ENCODE peak calls at places on chromosomes 13 and 19, in ten cellular contexts. V is hepatocyte, M is fibroblast of pulmonary artery, Q is tibial artery, C is heart right ventricle, T is lower leg skin, N is thoracic aorta, I is OCI-LY7, X is astrocyte of the cerebellum, E is GM23248. F is an unnamed sample.

GRCh38 chr13:43785681-43786471 is 896 bp downstream of the ENOX1 start:
- DNase-seq in V (peak), M (peak), Q (peak), C (peak), T (peak), N (peak), I (peak), X (no peak), E (peak), F (no peak)

GRCh38 chr19:10431943-10432735 is 11.8 kb downstream of the PDE4A start:
- DNase-seq in V (peak), M (peak), Q (peak), C (peak), T (peak), N (no peak), I (no peak), X (no peak), E (peak), F (no peak)

GRCh38 chr13:87444135-87444534 is 227.0 kb upstream of the SLITRK5 start:
- DNase-seq in V (no peak), M (no peak), Q (no peak), C (no peak), T (no peak), N (no peak), I (peak), X (no peak), E (no peak), F (no peak)

GRCh38 chr13:113657851-113658741 is at the start of gene ATP4B:
- DNase-seq in V (no peak), M (no peak), Q (peak), C (no peak), T (peak), N (no peak), I (no peak), X (no peak), E (no peak), F (no peak)

GRCh38 chr19:13093407-13094284 is 9.0 kb downstream of the LYL1 start:
- DNase-seq in V (peak), M (peak), Q (peak), C (peak), T (peak), N (no peak), I (peak), X (peak), E (peak), F (peak)

GRCh38 chr13:52851153-52851962 is 2.9 kb upstream of the PCDH8 start:
- DNase-seq in V (peak), M (peak), Q (no peak), C (peak), T (no peak), N (no peak), I (no peak), X (no peak), E (peak), F (no peak)

GRCh38 chr13:101982903-101983302 is 418.9 kb downstream of the FGF14 start:
- DNase-seq in V (no peak), M (no peak), Q (no peak), C (no peak), T (no peak), N (no peak), I (no peak), X (no peak), E (no peak), F (no peak)

GRCh38 chr19:7562646-7563393 is 27.3 kb downstream of the PNPLA6 start:
- DNase-seq in V (no peak), M (no peak), Q (no peak), C (no peak), T (no peak), N (no peak), I (no peak), X (no peak), E (peak), F (no peak)

GRCh38 chr13:88932950-88933349 is 1261.8 kb downstream of the SLITRK5 start:
- DNase-seq in V (no peak), M (no peak), Q (no peak), C (no peak), T (no peak), N (no peak), I (no peak), X (no peak), E (no peak), F (no peak)

GRCh38 chr19:5079410-5079774 is 110.5 kb downstream of the KDM4B start:
- DNase-seq in V (no peak), M (no peak), Q (no peak), C (no peak), T (no peak), N (no peak), I (no peak), X (no peak), E (no peak), F (no peak)

GRCh38 chr13:30576528-30576927 is 41.2 kb upstream of the USPL1 start:
- DNase-seq in V (peak), M (peak), Q (no peak), C (no peak), T (no peak), N (no peak), I (no peak), X (no peak), E (no peak), F (peak)

GRCh38 chr19:1274081-1274851 is 1.1 kb upstream of the FAM174C start:
- DNase-seq in V (no peak), M (no peak), Q (no peak), C (no peak), T (no peak), N (no peak), I (no peak), X (no peak), E (peak), F (no peak)

GRCh38 chr19:41880329-41880708 is 2.7 kb upstream of the ARHGEF1 start:
- DNase-seq in V (no peak), M (no peak), Q (no peak), C (no peak), T (no peak), N (no peak), I (no peak), X (no peak), E (no peak), F (no peak)

GRCh38 chr13:33797622-33798021 is 20.3 kb upstream of the RFC3 start:
- DNase-seq in V (no peak), M (peak), Q (no peak), C (no peak), T (no peak), N (no peak), I (no peak), X (peak), E (peak), F (no peak)
- H3K4me3 ChIP-seq in V (no peak), M (no peak), Q (peak), C (peak), T (no peak), N (peak), I (no peak), X (no peak), E (peak), F (peak)

GRCh38 chr19:29554149-29554548 is 28.4 kb downstream of the VSTM2B start:
- DNase-seq in V (no peak), M (no peak), Q (no peak), C (no peak), T (no peak), N (no peak), I (no peak), X (no peak), E (no peak), F (no peak)
- H3K4me3 ChIP-seq in V (no peak), M (no peak), Q (no peak), C (no peak), T (no peak), N (no peak), I (no peak), X (no peak), E (no peak), F (no peak)

GRCh38 chr13:42275506-42275905 is 3.6 kb downstream of the AKAP11 start:
- DNase-seq in V (no peak), M (no peak), Q (no peak), C (no peak), T (no peak), N (no peak), I (peak), X (no peak), E (no peak), F (no peak)

GRCh38 chr13:42272776-42273175 is 824 bp downstream of the AKAP11 start:
- DNase-seq in V (no peak), M (no peak), Q (no peak), C (no peak), T (no peak), N (no peak), I (no peak), X (no peak), E (peak), F (no peak)

GRCh38 chr13:42276683-42277082 is 4.7 kb downstream of the AKAP11 start:
- DNase-seq in V (peak), M (no peak), Q (no peak), C (no peak), T (no peak), N (no peak), I (peak), X (no peak), E (no peak), F (no peak)

GRCh38 chr13:42274386-42275097 is 2.6 kb downstream of the AKAP11 start:
- DNase-seq in V (no peak), M (no peak), Q (no peak), C (no peak), T (no peak), N (no peak), I (peak), X (no peak), E (no peak), F (no peak)

DNA sequence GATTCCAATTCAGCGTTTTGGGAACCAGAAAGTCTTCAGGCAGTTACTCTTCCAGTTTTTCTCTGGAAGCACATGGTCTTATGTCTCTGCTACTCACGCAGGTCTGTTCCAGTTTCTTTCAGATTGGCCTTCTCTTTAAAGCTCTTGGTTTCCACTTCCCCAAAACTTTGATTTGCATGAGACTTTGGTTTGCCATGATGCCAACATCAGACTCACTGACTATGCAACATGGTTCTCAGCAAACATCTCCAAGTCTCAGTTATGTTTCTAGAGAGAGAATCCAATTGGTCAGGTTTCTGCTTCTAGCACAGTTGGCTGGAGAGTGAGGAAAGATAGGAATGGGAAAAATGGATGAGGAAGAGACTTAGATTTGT is 3.1 kb downstream of the AKAP11 start:
- DNase-seq in V (no peak), M (no peak), Q (no peak), C (no peak), T (no peak), N (no peak), I (peak), X (no peak), E (peak), F (no peak)
- H3K4me3 ChIP-seq in V (no peak), M (no peak), Q (no peak), C (no peak), T (no peak), N (no peak), I (peak), X (no peak), E (peak), F (no peak)

GRCh38 chr19:45969676-45970075 is 4.0 kb downstream of the NOVA2 start:
- DNase-seq in V (no peak), M (no peak), Q (no peak), C (no peak), T (no peak), N (no peak), I (no peak), X (no peak), E (no peak), F (no peak)

GRCh38 chr19:45972944-45973525 is 630 bp downstream of the NOVA2 start:
- DNase-seq in V (peak), M (no peak), Q (no peak), C (no peak), T (no peak), N (no peak), I (no peak), X (no peak), E (no peak), F (no peak)

GRCh38 chr19:45973564-45974338 is at the start of gene NOVA2:
- DNase-seq in V (peak), M (peak), Q (no peak), C (peak), T (peak), N (no peak), I (peak), X (peak), E (peak), F (no peak)

GRCh38 chr19:45971260-45971902 is 2.3 kb downstream of the NOVA2 start:
- DNase-seq in V (no peak), M (no peak), Q (no peak), C (peak), T (peak), N (no peak), I (no peak), X (no peak), E (no peak), F (no peak)

DNA sequence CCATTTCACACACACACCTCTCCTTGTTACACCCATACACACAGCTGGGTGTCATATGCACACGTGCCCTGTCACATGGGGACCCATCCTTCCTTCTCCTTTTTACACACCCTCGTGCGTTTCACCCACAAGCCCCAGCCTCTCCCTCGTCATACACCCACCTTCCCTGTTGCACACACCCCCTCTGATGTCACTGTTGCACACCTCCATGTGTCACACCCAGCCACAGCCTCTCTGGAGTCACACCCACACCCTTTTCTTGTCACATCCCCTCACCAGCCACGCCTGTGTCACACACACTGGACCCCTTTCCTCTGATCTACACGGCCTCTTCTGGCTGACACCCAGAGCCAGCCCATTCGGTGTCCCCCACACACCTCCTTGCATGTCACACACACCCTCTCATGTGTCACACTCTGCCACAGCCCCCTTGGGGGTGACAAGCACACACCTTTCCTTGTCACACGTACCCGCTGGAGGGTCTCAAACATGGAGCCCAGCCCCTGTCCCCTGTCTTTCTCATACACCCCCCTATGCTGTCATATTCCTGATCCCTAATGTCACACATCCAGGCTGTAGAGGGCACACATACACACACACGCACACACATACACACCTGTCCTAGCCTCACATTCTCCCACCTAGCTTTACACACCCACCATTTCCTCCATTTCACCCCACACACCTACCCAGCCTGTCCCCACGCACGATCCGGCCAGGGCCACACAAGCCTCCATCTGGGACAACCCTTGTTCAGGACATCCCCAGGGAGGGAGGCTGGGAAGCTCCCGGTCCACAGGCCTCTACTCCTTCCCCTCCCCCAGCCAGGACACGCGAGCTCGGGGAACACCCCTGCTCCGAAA is 1.4 kb downstream of the NOVA2 start:
- DNase-seq in V (no peak), M (no peak), Q (no peak), C (no peak), T (no peak), N (no peak), I (no peak), X (no peak), E (no peak), F (no peak)
- H3K4me3 ChIP-seq in V (no peak), M (peak), Q (peak), C (peak), T (no peak), N (peak), I (no peak), X (peak), E (no peak), F (no peak)

GRCh38 chr13:47033216-47033615 is 136.4 kb upstream of the HTR2A start:
- DNase-seq in V (no peak), M (peak), Q (no peak), C (no peak), T (no peak), N (no peak), I (no peak), X (peak), E (peak), F (peak)

GRCh38 chr13:47036291-47037008 is 139.6 kb upstream of the HTR2A start:
- DNase-seq in V (no peak), M (no peak), Q (no peak), C (no peak), T (no peak), N (no peak), I (peak), X (no peak), E (no peak), F (no peak)

GRCh38 chr13:47044842-47045241 is 148.0 kb upstream of the HTR2A start:
- DNase-seq in V (no peak), M (no peak), Q (no peak), C (no peak), T (no peak), N (no peak), I (no peak), X (no peak), E (no peak), F (peak)

GRCh38 chr13:47038196-47038595 is 141.3 kb upstream of the HTR2A start:
- DNase-seq in V (no peak), M (no peak), Q (no peak), C (no peak), T (no peak), N (no peak), I (no peak), X (peak), E (peak), F (no peak)

GRCh38 chr13:47039106-47039505 is 142.3 kb upstream of the HTR2A start:
- DNase-seq in V (no peak), M (peak), Q (no peak), C (no peak), T (no peak), N (no peak), I (no peak), X (peak), E (peak), F (peak)
- H3K4me3 ChIP-seq in V (no peak), M (no peak), Q (no peak), C (no peak), T (no peak), N (no peak), I (no peak), X (no peak), E (peak), F (no peak)

GRCh38 chr13:98828614-98829013 is 76.1 kb upstream of the SLC15A1 start:
- DNase-seq in V (no peak), M (no peak), Q (no peak), C (no peak), T (no peak), N (no peak), I (no peak), X (no peak), E (no peak), F (no peak)
- H3K4me3 ChIP-seq in V (no peak), M (no peak), Q (no peak), C (no peak), T (no peak), N (no peak), I (no peak), X (no peak), E (no peak), F (no peak)

GRCh38 chr13:55497486-55497885 is 1643.2 kb upstream of the PRR20A start:
- DNase-seq in V (no peak), M (no peak), Q (no peak), C (no peak), T (no peak), N (no peak), I (no peak), X (no peak), E (no peak), F (no peak)

GRCh38 chr13:55500694-55501093 is 1640.0 kb upstream of the PRR20A start:
- DNase-seq in V (no peak), M (no peak), Q (no peak), C (no peak), T (no peak), N (no peak), I (no peak), X (no peak), E (no peak), F (no peak)
- H3K4me3 ChIP-seq in V (no peak), M (no peak), Q (no peak), C (no peak), T (no peak), N (no peak), I (no peak), X (no peak), E (no peak), F (no peak)

GRCh38 chr13:76871332-76871945 is 14.8 kb downstream of the KCTD12 start:
- DNase-seq in V (no peak), M (no peak), Q (no peak), C (no peak), T (no peak), N (no peak), I (no peak), X (no peak), E (no peak), F (no peak)

GRCh38 chr13:76875256-76875655 is 10.9 kb downstream of the KCTD12 start:
- DNase-seq in V (no peak), M (no peak), Q (no peak), C (no peak), T (no peak), N (no peak), I (no peak), X (no peak), E (no peak), F (no peak)

GRCh38 chr13:76872686-76873085 is 13.5 kb downstream of the KCTD12 start:
- DNase-seq in V (no peak), M (no peak), Q (no peak), C (no peak), T (no peak), N (no peak), I (no peak), X (no peak), E (no peak), F (no peak)

GRCh38 chr13:76873454-76873853 is 12.8 kb downstream of the KCTD12 start:
- DNase-seq in V (no peak), M (no peak), Q (no peak), C (no peak), T (no peak), N (no peak), I (no peak), X (no peak), E (no peak), F (no peak)

DNA sequence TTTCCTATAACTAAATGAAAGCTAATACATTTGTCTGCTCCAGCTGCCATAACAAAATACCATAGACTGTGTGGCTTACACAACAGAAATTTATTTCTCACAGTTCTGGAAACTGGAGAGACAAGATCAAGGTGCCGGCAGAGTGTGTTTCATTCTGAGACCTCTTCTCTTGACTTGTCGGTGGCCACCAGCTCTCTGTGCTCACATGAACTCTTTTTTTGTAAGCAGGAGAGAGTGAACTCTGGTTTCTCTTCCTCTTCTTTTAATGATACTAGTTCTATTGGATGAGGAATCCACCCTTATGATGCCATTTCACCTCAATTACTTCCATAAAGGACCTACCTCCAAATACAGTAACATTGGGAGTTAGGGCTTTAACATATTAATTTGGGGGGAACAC is 11.7 kb downstream of the KCTD12 start:
- DNase-seq in V (no peak), M (no peak), Q (no peak), C (no peak), T (no peak), N (no peak), I (no peak), X (no peak), E (no peak), F (no peak)
- H3K4me3 ChIP-seq in V (no peak), M (no peak), Q (no peak), C (no peak), T (no peak), N (no peak), I (no peak), X (no peak), E (no peak), F (no peak)

F was measured in skeletal muscle cell.